ENCODE peak calls at places on chromosomes 3 and 15, in nine cellular contexts. B is WERI-Rb-1; U is Right ventricle myocardium superior; I is foreskin fibroblast; R is MV-4-11; G is HEK293T; Z is Jurkat, Clone E6-1; D is HCT116; F is adipocyte. X is an unnamed sample.

GRCh38 chr3:113914646-113915045 is 33.2 kb upstream of the ZDHHC23 start:
- DNase-seq in G (no peak), I (peak; percentile 90), Z (no peak), U (no peak), B (no peak), D (no peak), F (peak; percentile 58), R (no peak), X (no peak)

GRCh38 chr3:122688996-122689395 is 8.4 kb downstream of the PARP14 start:
- DNase-seq in F (no peak), U (no peak), D (no peak), B (no peak), R (peak; percentile 57), Z (no peak), G (no peak), I (peak; percentile 45), X (no peak)

GRCh38 chr3:145272684-145273083 is 888.3 kb downstream of the PLOD2 start:
- DNase-seq in I (peak; percentile 22), Z (no peak), D (no peak), B (no peak), F (peak; percentile 67), G (no peak), R (no peak), U (no peak), X (no peak)

GRCh38 chr3:178245385-178245778 is 290.9 kb upstream of the KCNMB2 start:
- DNase-seq in D (no peak), F (no peak), U (no peak), R (no peak), I (peak; percentile 41), G (no peak), Z (no peak), B (peak; percentile 49), X (no peak)

GRCh38 chr15:95277266-95277665 is 1045.9 kb downstream of the MCTP2 start:
- DNase-seq in B (no peak), I (peak; percentile 85), Z (no peak), D (no peak), U (no peak), F (peak; percentile 80), G (no peak), R (no peak), X (no peak)

GRCh38 chr3:115931581-115931980 is 308.3 kb downstream of the GAP43 start:
- DNase-seq in B (no peak), D (no peak), R (no peak), Z (no peak), F (no peak), U (no peak), G (no peak), I (peak; percentile 13), X (no peak)

GRCh38 chr15:63466378-63467192 is 37.8 kb upstream of the USP3 start:
- DNase-seq in F (peak; percentile 80), D (peak; percentile 74), B (peak; percentile 71), Z (peak; percentile 73), R (peak; percentile 68), U (no peak), G (peak; percentile 48), I (peak; percentile 76), X (peak; percentile 75)

GRCh38 chr3:147377412-147378185 is 28.7 kb downstream of the ZIC4 start:
- DNase-seq in F (no peak), G (no peak), U (no peak), R (no peak), I (no peak), Z (no peak), B (no peak), D (no peak), X (no peak)

GRCh38 chr3:105829879-105830622 is 38.8 kb downstream of the CBLB start:
- DNase-seq in I (no peak), Z (no peak), F (no peak), D (no peak), U (no peak), G (no peak), R (no peak), B (no peak), X (no peak)

GRCh38 chr3:186722457-186722856 is 5.3 kb downstream of the KNG1 start:
- DNase-seq in B (peak; percentile 17), R (no peak), D (peak; percentile 18), F (no peak), U (no peak), I (peak; percentile 45), G (no peak), Z (no peak), X (no peak)

GRCh38 chr3:62888180-62888579 is 13.0 kb upstream of the CADPS start:
- DNase-seq in F (no peak), D (no peak), R (no peak), U (no peak), G (no peak), B (peak; percentile 48), Z (no peak), I (no peak), X (no peak)

GRCh38 chr3:178623666-178624255 is 87.5 kb downstream of the KCNMB2 start:
- DNase-seq in U (no peak), R (no peak), I (no peak), D (no peak), G (no peak), Z (no peak), B (no peak), F (peak; percentile 52), X (no peak)

GRCh38 chr15:72782993-72783562 is 480 bp downstream of the ADPGK start:
- DNase-seq in Z (no peak), I (no peak), B (no peak), U (no peak), D (no peak), F (peak; percentile 69), G (no peak), R (peak; percentile 97), X (no peak)

GRCh38 chr15:90367578-90367977 is 15.5 kb downstream of the ZNF774 start:
- DNase-seq in F (peak; percentile 31), G (no peak), B (no peak), D (no peak), U (no peak), I (peak; percentile 69), Z (no peak), R (peak; percentile 58), X (no peak)

X was measured in right lobe of liver.